ENCODE peak calls at places on chromosome 2, in five cellular contexts. U is NCI-H1048; S is HFF-Myc; C is HS-27A; M is activated naive CD4-positive, alpha-beta T cell. B is an unnamed sample.

GRCh38 chr2:74831693-74832530 is 2.0 kb upstream of the HK2 start:
- DNase-seq in U (no peak), S (no peak), C (no peak), M (no peak), B (no peak)

GRCh38 chr2:8506771-8507170 is 175.1 kb upstream of the ID2 start:
- DNase-seq in U (no peak), S (no peak), C (no peak), M (no peak), B (no peak)

GRCh38 chr2:151029406-151030157 is 232.1 kb downstream of the RBM43 start:
- DNase-seq in U (no peak), S (no peak), C (no peak), M (no peak), B (no peak)

GRCh38 chr2:157231476-157231875 is 26.0 kb upstream of the GALNT5 start:
- DNase-seq in U (no peak), S (no peak), C (no peak), M (no peak), B (no peak)

GRCh38 chr2:177056540-177056939 is 156.1 kb upstream of the HNRNPA3 start:
- DNase-seq in U (no peak), S (no peak), C (no peak), M (no peak), B (no peak)

GRCh38 chr2:96618599-96619283 is 19.4 kb downstream of the KANSL3 start:
- DNase-seq in U (no peak), S (no peak), C (no peak), M (no peak), B (no peak)

GRCh38 chr2:28612131-28612812 is 116.4 kb downstream of the PLB1 start:
- DNase-seq in U (no peak), S (no peak), C (no peak), M (no peak), B (no peak)

GRCh38 chr2:199861116-199861774 is 10.3 kb upstream of the FTCDNL1 start:
- DNase-seq in U (no peak), S (no peak), C (no peak), M (no peak), B (no peak)

GRCh38 chr2:121173112-121173511 is 111.9 kb downstream of the TFCP2L1 start:
- DNase-seq in U (no peak), S (no peak), C (no peak), M (no peak), B (no peak)

GRCh38 chr2:215797676-215798075 is 215.7 kb downstream of the MREG start:
- DNase-seq in U (no peak), S (no peak), C (no peak), M (no peak), B (no peak)

GRCh38 chr2:147463881-147464520 is 380.8 kb upstream of the ACVR2A start:
- DNase-seq in U (no peak), S (no peak), C (no peak), M (no peak), B (no peak)

GRCh38 chr2:231172020-231172419 is 26.4 kb upstream of the ARMC9 start:
- DNase-seq in U (no peak), S (no peak), C (no peak), M (no peak), B (no peak)

GRCh38 chr2:75053484-75054112 is 95.2 kb downstream of the POLE4 start:
- DNase-seq in U (no peak), S (no peak), C (no peak), M (no peak), B (no peak)

GRCh38 chr2:67259581-67260347 is 137.4 kb upstream of the ETAA1 start:
- DNase-seq in U (no peak), S (peak; percentile 81), C (peak; percentile 38), M (no peak), B (no peak)

GRCh38 chr2:45771251-45771650 is 119.8 kb downstream of the PRKCE start:
- DNase-seq in U (no peak), S (no peak), C (no peak), M (no peak), B (no peak)

GRCh38 chr2:142025394-142025793 is 105.4 kb downstream of the LRP1B start:
- DNase-seq in U (no peak), S (no peak), C (no peak), M (no peak), B (no peak)

GRCh38 chr2:48480526-48480925 is 49.4 kb upstream of the STON1 start:
- DNase-seq in U (no peak), S (no peak), C (no peak), M (no peak), B (no peak)

GRCh38 chr2:11985817-11986566 is 239.6 kb downstream of the LPIN1 start:
- DNase-seq in U (no peak), S (no peak), C (no peak), M (no peak), B (no peak)

GRCh38 chr2:205390866-205391265 is 291.4 kb upstream of the NRP2 start:
- DNase-seq in U (no peak), S (no peak), C (no peak), M (no peak), B (no peak)

GRCh38 chr2:37789988-37790387 is 118.5 kb upstream of the CDC42EP3 start:
- DNase-seq in U (no peak), S (no peak), C (no peak), M (no peak), B (no peak)

GRCh38 chr2:19982268-19982667 is 7.6 kb downstream of the WDR35 start:
- DNase-seq in U (no peak), S (no peak), C (no peak), M (no peak), B (no peak)

GRCh38 chr2:205902899-205903236 is 183.1 kb downstream of the INO80D start:
- DNase-seq in U (no peak), S (no peak), C (no peak), M (no peak), B (no peak)

GRCh38 chr2:71604709-71605085 is 151.3 kb downstream of the DYSF start:
- DNase-seq in U (no peak), S (no peak), C (no peak), M (no peak), B (no peak)

GRCh38 chr2:239279508-239280295 is 121.1 kb downstream of the HDAC4 start:
- DNase-seq in U (no peak), S (no peak), C (no peak), M (no peak), B (no peak)

GRCh38 chr2:181130686-181131085 is 150.3 kb downstream of the UBE2E3 start:
- DNase-seq in U (no peak), S (no peak), C (no peak), M (no peak), B (no peak)

GRCh38 chr2:240567137-240567871 is 980 bp upstream of the RNPEPL1 start:
- DNase-seq in U (no peak), S (no peak), C (no peak), M (no peak), B (no peak)

GRCh38 chr2:150487537-150488429 is at the start of gene RND3:
- DNase-seq in U (peak; percentile 94), S (peak; percentile 99), C (peak; percentile 97), M (no peak), B (peak; percentile 93)

GRCh38 chr2:7288484-7288883 is 371.3 kb downstream of the RNF144A start:
- DNase-seq in U (no peak), S (no peak), C (no peak), M (no peak), B (no peak)

GRCh38 chr2:234670052-234670451 is 173.2 kb upstream of the ARL4C start:
- DNase-seq in U (no peak), S (no peak), C (no peak), M (no peak), B (no peak)

GRCh38 chr2:226618875-226619605 is 180.6 kb downstream of the IRS1 start:
- DNase-seq in U (no peak), S (peak; percentile 84), C (no peak), M (no peak), B (peak; percentile 47)

GRCh38 chr2:138113871-138114525 is 149.7 kb downstream of the HNMT start:
- DNase-seq in U (no peak), S (no peak), C (no peak), M (no peak), B (no peak)

GRCh38 chr2:45494275-45494977 is 116.6 kb downstream of the SRBD1 start:
- DNase-seq in U (peak; percentile 15), S (peak; percentile 39), C (peak; percentile 67), M (no peak), B (peak; percentile 40)

GRCh38 chr2:22078701-22079100 is 954.9 kb downstream of the TDRD15 start:
- DNase-seq in U (no peak), S (no peak), C (no peak), M (no peak), B (no peak)

GRCh38 chr2:140376686-140377085 is 1596.5 kb upstream of the NXPH2 start:
- DNase-seq in U (peak; percentile 51), S (no peak), C (no peak), M (no peak), B (no peak)

GRCh38 chr2:240129731-240130392 is 6.2 kb downstream of the COPS9 start:
- DNase-seq in U (no peak), S (no peak), C (no peak), M (no peak), B (no peak)

GRCh38 chr2:8234757-8235374 is 447.0 kb upstream of the ID2 start:
- DNase-seq in U (no peak), S (no peak), C (no peak), M (no peak), B (no peak)

GRCh38 chr2:85893428-85894258 is 4.9 kb upstream of the ST3GAL5 start:
- DNase-seq in U (no peak), S (no peak), C (peak; percentile 46), M (no peak), B (peak; percentile 29)

B was measured in brain pericyte.